ENCODE peak calls at places on chromosomes 5 and 9, in five cellular contexts. M is esophagus squamous epithelium, O is SJSA1, U is HFF-Myc, S is left ventricle myocardium inferior. X is an unnamed sample.

GRCh38 chr9:86040281-86041155 is 58.8 kb downstream of the GOLM1 start:
- DNase-seq in M (no peak), O (no peak), U (no peak), S (no peak), X (no peak)

GRCh38 chr9:70493046-70493445 is 78.6 kb upstream of the KLF9 start:
- DNase-seq in M (no peak), O (no peak), U (no peak), S (no peak), X (no peak)

GRCh38 chr5:150000990-150001659 is 586 bp downstream of the HMGXB3 start:
- DNase-seq in M (no peak), O (peak; percentile 71), U (no peak), S (peak; percentile 32), X (peak; percentile 93)

GRCh38 chr9:120563044-120563443 is 16.9 kb downstream of the CDK5RAP2 start:
- DNase-seq in M (no peak), O (no peak), U (no peak), S (peak; percentile 39), X (no peak)

GRCh38 chr5:7394889-7395431 is 978 bp upstream of the ADCY2 start:
- DNase-seq in M (no peak), O (no peak), U (no peak), S (no peak), X (no peak)

GRCh38 chr9:89419978-89420394 is 77.9 kb downstream of the SEMA4D start:
- DNase-seq in M (no peak), O (no peak), U (no peak), S (no peak), X (no peak)

GRCh38 chr5:135036405-135036804 is 2.4 kb upstream of the PITX1 start:
- DNase-seq in M (no peak), O (no peak), U (no peak), S (no peak), X (no peak)

GRCh38 chr9:127519301-127520166 is 68.2 kb downstream of the LRSAM1 start:
- DNase-seq in M (no peak), O (peak; percentile 97), U (peak; percentile 94), S (no peak), X (peak; percentile 80)

GRCh38 chr5:106640511-106640910 is 1030.2 kb downstream of the EFNA5 start:
- DNase-seq in M (no peak), O (no peak), U (no peak), S (no peak), X (no peak)

GRCh38 chr5:33153891-33154290 is 286.9 kb upstream of the TARS1 start:
- DNase-seq in M (no peak), O (no peak), U (no peak), S (no peak), X (no peak)

GRCh38 chr5:82422001-82422740 is 144.0 kb upstream of the RPS23 start:
- DNase-seq in M (no peak), O (no peak), U (no peak), S (no peak), X (no peak)

GRCh38 chr9:109381011-109381729 is 60.3 kb upstream of the EPB41L4B start:
- DNase-seq in M (no peak), O (no peak), U (no peak), S (no peak), X (no peak)

GRCh38 chr9:136249881-136250559 is 4.4 kb upstream of the QSOX2 start:
- DNase-seq in M (no peak), O (no peak), U (no peak), S (no peak), X (no peak)

GRCh38 chr5:167723254-167723871 is 568.1 kb upstream of the WWC1 start:
- DNase-seq in M (no peak), O (peak; percentile 87), U (peak; percentile 56), S (peak; percentile 58), X (peak; percentile 81)

GRCh38 chr9:27535701-27536118 is 6.1 kb upstream of the MOB3B start:
- DNase-seq in M (no peak), O (no peak), U (no peak), S (no peak), X (no peak)

GRCh38 chr5:111072949-111073682 is 1.6 kb downstream of the TSLP start:
- DNase-seq in M (no peak), O (peak; percentile 73), U (no peak), S (peak; percentile 71), X (peak; percentile 64)

GRCh38 chr9:91786132-91786896 is 163.7 kb downstream of the ROR2 start:
- DNase-seq in M (no peak), O (no peak), U (no peak), S (no peak), X (peak; percentile 6)

GRCh38 chr9:91162311-91162710 is 199.4 kb downstream of the AUH start:
- DNase-seq in M (no peak), O (no peak), U (no peak), S (no peak), X (no peak)

GRCh38 chr9:123246534-123246933 is 21.9 kb downstream of the STRBP start:
- DNase-seq in M (no peak), O (no peak), U (no peak), S (no peak), X (no peak)

GRCh38 chr9:131254107-131254491 is 22.2 kb downstream of the FAM78A start:
- DNase-seq in M (no peak), O (no peak), U (no peak), S (peak; percentile 77), X (peak; percentile 75)

GRCh38 chr9:116070256-116070914 is 83.2 kb upstream of the PAPPA start:
- DNase-seq in M (no peak), O (no peak), U (no peak), S (no peak), X (no peak)

GRCh38 chr5:147504001-147504400 is 5.9 kb downstream of the DPYSL3 start:
- DNase-seq in M (no peak), O (no peak), U (no peak), S (peak; percentile 17), X (no peak)

GRCh38 chr5:117888688-117889087 is 1099.7 kb downstream of the DTWD2 start:
- DNase-seq in M (no peak), O (no peak), U (no peak), S (no peak), X (no peak)

GRCh38 chr5:150053231-150053626 is 33.1 kb downstream of the CSF1R start:
- DNase-seq in M (no peak), O (peak; percentile 90), U (peak; percentile 42), S (no peak), X (no peak)

GRCh38 chr5:129917224-129917623 is 13.0 kb downstream of the CHSY3 start:
- DNase-seq in M (no peak), O (no peak), U (no peak), S (no peak), X (no peak)

GRCh38 chr5:1488882-1489680 is 34.7 kb downstream of the LPCAT1 start:
- DNase-seq in M (no peak), O (no peak), U (no peak), S (no peak), X (no peak)

GRCh38 chr5:103057208-103058130 is 62.5 kb downstream of the GIN1 start:
- DNase-seq in M (no peak), O (no peak), U (no peak), S (no peak), X (no peak)

GRCh38 chr9:28073278-28073677 is 500.0 kb upstream of the C9orf72 start:
- DNase-seq in M (no peak), O (no peak), U (peak; percentile 40), S (no peak), X (no peak)

GRCh38 chr5:141003791-141004601 is 37.7 kb downstream of the PCDHAC2 start:
- DNase-seq in M (no peak), O (no peak), U (no peak), S (no peak), X (peak; percentile 82)

GRCh38 chr9:134592018-134592818 is 49.4 kb upstream of the COL5A1 start:
- DNase-seq in M (no peak), O (peak; percentile 92), U (peak; percentile 48), S (peak; percentile 46), X (no peak)
- H3K4me3 ChIP-seq in M (no peak overlapping the region), O (no peak overlapping the region), U (peak overlapping the region; percentile 22), S (no peak overlapping the region), X (no peak overlapping the region)

DNA sequence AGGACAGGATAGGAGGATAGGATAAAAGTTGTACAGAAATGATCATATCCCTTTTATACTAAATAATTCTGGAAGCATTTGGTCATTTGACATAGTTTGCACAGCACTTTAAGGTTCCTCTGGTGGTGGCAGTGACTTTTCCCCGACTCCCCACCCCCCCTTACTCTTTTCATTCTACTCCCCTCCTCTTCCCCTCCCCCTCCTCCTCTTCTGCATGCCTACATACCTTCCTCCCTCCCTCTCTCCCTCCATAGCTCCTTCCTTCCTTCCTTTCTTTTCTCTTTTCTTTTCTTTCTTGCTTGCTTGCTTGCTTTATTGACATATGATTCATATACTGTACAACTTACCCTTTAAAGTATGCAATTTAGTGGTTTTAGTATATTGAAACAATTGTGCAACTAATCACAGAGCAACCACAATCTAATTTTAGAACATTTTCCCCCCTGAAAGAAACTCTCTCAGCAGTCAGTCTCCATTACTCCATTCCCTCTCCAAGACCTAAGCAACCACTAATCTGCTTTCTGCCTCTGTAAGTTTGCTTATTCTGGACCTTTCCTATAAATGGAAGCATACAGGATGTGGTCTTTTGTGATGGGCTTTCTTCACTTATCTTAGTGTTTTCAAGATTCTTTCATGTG is 159.0 kb downstream of the HACD4 start:
- DNase-seq in M (no peak), O (no peak), U (peak; percentile 21), S (no peak), X (no peak)
- H3K4me3 ChIP-seq in M (no peak overlapping the region), O (no peak overlapping the region), U (no peak overlapping the region), S (no peak overlapping the region), X (no peak overlapping the region)

GRCh38 chr9:125747053-125747764 is at the start of gene PBX3:
- DNase-seq in M (no peak), O (no peak), U (no peak), S (peak; percentile 62), X (peak; percentile 92)

GRCh38 chr9:125746017-125746773 is 978 bp upstream of the PBX3 start:
- DNase-seq in M (peak; percentile 54), O (peak; percentile 95), U (peak; percentile 72), S (peak; percentile 96), X (peak; percentile 95)

GRCh38 chr9:125745682-125746016 is 1.5 kb upstream of the PBX3 start:
- DNase-seq in M (no peak), O (no peak), U (no peak), S (no peak), X (no peak)

GRCh38 chr9:125747765-125748510 is 765 bp downstream of the PBX3 start:
- DNase-seq in M (no peak), O (no peak), U (no peak), S (peak; percentile 40), X (peak; percentile 92)

DNA sequence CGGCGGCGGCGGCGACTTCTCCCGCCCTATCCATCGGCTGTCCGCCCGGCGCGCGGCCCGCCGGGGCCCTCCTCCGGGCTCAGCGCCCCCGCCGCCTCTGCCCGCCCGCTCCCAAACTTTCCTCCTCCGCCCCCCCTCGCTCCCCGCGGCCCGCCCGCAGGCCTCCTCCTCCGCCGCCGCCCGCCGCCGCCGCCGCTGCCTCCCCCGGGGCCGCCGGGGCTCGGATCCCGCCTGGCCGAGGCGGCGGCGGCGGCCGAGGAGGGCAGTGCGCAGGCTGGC is 460 bp upstream of the PBX3 start:
- DNase-seq in M (no peak), O (no peak), U (no peak), S (no peak), X (no peak)
- H3K4me3 ChIP-seq in M (peak overlapping the region; percentile 84), O (peak overlapping the region; percentile 66), U (peak overlapping the region; percentile 47), S (peak overlapping the region; percentile 77), X (peak overlapping the region; percentile 48)

DNA sequence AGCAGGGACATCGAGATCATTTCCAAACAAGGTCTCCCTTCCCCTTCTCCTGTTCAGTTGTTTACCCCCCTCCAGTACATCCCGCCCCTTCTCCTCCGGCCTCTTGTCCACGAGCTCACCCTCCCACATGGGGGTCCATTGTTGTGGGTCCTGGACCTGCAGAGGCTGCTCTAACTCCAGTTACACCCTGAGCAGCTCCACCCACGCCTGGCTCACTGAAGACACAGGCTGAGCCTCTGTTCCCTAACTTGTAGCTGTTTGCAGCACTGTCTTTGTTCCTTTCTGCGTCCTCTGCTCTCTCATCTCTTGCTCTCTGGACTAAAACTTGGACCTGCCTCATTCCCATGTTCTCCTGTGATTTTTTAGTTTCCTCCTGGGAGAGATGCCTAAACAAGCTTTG is 377.5 kb downstream of the MED10 start:
- DNase-seq in M (no peak), O (no peak), U (no peak), S (no peak), X (no peak)
- H3K4me3 ChIP-seq in M (no peak overlapping the region), O (no peak overlapping the region), U (no peak overlapping the region), S (no peak overlapping the region), X (no peak overlapping the region)